ENCODE peak calls at places on chromosomes 12 and 14, in six cellular contexts. L, Q, R, I, M and W are unnamed samples.

GRCh38 chr12:58916891-58917570 is 3.3 kb downstream of the LRIG3 start:
- DNase-seq in R (peak), I (peak), M (peak), Q (no peak), L (no peak), W (peak)

GRCh38 chr12:95763809-95764253 is 26.7 kb downstream of the NTN4 start:
- DNase-seq in Q (peak), I (peak), R (peak), M (no peak), L (no peak), W (peak)

GRCh38 chr14:41062826-41063225 is 543.9 kb upstream of the LRFN5 start:
- DNase-seq in Q (no peak), L (no peak), R (no peak), M (no peak), I (no peak), W (no peak)

GRCh38 chr14:60753264-60754126 is 18.9 kb downstream of the MNAT1 start:
- DNase-seq in M (no peak), L (no peak), Q (no peak), I (no peak), R (peak), W (no peak)

GRCh38 chr14:82667006-82667405 is 1133.4 kb upstream of the SEL1L start:
- DNase-seq in M (no peak), L (no peak), R (no peak), I (no peak), Q (no peak), W (no peak)

GRCh38 chr12:92991134-92991533 is 62.0 kb upstream of the EEA1 start:
- DNase-seq in L (no peak), R (no peak), Q (no peak), M (no peak), I (no peak), W (no peak)

GRCh38 chr14:55136868-55137785 is 8.1 kb downstream of the LGALS3 start:
- DNase-seq in R (no peak), Q (no peak), I (peak), L (no peak), M (peak), W (no peak)

GRCh38 chr12:110256780-110257431 is 24.1 kb upstream of the ATP2A2 start:
- DNase-seq in R (peak), I (no peak), M (peak), L (peak), Q (no peak), W (no peak)

GRCh38 chr12:27207626-27208413 is 36.3 kb upstream of the STK38L start:
- DNase-seq in M (no peak), Q (peak), I (no peak), L (no peak), R (no peak), W (no peak)

GRCh38 chr14:98160901-98161300 is 1111.1 kb downstream of the BCL11B start:
- DNase-seq in L (no peak), R (no peak), I (no peak), M (no peak), Q (no peak), W (no peak)

GRCh38 chr14:90676859-90677258 is 139.4 kb downstream of the TTC7B start:
- DNase-seq in L (no peak), Q (no peak), I (no peak), M (peak), R (no peak), W (no peak)

GRCh38 chr14:33068626-33069025 is 129.9 kb downstream of the NPAS3 start:
- DNase-seq in M (no peak), R (no peak), I (no peak), Q (no peak), L (no peak), W (no peak)

GRCh38 chr12:82425241-82425640 is 66.9 kb downstream of the METTL25 start:
- DNase-seq in Q (no peak), M (no peak), L (no peak), R (no peak), I (peak), W (no peak)

GRCh38 chr14:66425402-66425801 is 60.8 kb upstream of the CCDC196 start:
- DNase-seq in R (no peak), I (no peak), Q (no peak), M (no peak), L (no peak), W (no peak)

DNA sequence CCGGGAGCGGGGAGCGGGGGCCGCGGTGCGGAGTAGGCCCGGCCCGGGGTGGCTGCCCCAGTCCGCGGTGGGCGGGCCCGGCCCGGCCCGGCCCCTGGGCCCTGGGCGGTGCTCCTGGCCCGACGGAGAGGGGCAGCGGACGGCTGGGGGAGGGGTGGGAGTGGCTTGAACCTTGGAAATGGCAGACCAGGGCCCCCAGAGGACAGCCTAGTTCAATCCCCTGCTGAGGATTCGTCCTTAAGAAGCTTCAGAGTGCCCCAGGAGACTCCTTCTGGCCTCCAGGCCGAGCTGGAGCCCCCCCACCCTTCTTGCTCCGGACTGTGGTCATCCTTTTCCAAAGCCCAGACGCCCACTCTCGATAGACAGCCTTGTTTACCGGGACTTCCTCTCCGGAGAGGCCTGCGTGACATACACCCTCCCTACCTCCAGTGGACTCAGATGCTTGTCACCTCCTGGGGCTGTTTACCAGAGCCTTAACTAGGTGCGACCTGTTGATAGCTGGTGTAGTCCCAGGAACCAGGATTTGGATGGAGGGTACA is 458 bp downstream of the KHNYN start:
- DNase-seq in R (peak), Q (no peak), M (peak), I (peak), L (peak), W (peak)
- H3K4me3 ChIP-seq in R (peak), Q (peak), M (peak), I (peak), L (peak), W (peak)

DNA sequence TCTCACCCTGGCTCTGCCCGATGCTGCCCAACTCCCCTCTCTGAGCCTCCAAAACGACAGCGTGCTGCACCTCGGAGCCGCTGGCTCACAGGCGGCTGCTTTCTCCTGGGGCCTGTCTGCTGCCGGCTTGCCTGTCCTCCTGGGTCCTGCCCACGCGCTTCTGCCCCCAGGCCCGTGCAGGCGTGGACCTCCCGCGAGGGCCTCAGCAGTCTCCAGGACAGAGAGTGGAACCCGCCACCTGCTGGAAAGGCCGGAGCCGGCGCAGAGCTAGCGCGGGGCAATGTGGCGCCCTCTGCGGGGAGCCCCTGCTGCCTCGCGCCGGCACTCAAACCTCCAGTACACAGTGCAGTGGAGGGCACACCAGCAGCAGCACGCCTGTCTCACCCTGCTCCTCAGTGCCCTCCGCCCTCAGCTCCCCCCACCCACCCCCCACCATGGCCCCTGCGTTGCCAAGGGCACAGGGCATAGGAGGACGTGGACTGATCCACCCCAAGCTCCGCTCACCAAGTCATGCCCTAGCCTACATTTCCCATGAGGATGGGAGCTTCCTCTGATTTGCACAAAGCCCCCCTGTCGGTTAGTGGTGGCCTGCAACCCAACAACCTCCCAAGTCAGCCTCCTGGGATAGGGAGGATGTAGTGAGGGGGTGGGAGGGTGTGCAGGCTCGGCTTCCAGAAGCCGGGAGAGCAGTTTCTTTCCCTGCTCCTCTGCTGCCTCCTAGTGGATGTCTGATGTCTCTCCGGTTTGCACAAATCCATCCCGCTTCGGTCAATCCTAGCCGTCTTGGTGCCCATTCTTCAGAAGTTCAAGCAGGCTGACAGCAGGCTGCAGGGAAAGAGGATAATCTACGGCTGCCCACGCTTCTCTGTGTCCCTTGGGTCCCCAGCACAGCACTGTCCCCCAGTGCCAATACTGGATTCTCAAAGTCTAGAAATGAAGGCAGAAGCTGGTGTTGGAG is 25.2 kb downstream of the KRT8 start:
- DNase-seq in R (peak), M (peak), L (peak), Q (no peak), I (peak), W (peak)
- H3K4me3 ChIP-seq in R (peak), M (peak), L (no peak), Q (no peak), I (peak), W (no peak)

DNA sequence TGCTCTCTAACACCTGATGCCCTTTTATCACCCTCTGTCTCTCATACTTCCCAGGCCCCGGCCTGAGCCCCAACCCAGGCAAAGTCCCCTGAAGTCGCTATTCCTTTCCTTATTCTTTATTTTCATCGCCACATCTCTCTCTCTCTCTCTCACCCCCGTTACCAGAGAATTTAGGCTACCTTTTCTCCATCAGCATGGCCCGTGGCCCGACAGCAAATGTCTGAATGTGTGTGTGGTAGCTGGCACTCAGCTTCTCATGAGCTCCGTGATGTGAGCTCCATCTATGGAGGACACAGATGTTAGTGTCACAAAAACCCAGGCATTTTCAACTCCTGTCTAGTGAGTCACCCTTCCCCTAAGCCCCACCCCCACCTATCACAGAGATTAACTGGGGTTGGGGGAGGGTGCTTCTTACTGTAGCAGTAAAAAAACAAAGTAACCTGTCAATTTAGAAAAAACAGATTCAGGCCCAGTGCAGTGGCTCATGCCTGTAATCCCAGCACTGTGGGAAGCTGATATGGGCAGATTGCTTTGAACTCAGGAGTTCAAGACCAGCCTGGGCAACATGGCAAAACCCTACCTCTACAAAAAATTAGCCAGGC is 53.8 kb downstream of the VCPKMT start:
- DNase-seq in R (peak), I (peak), L (peak), M (peak), Q (peak), W (no peak)
- H3K4me3 ChIP-seq in R (no peak), I (no peak), L (no peak), M (no peak), Q (no peak), W (no peak)

GRCh38 chr12:48451372-48451771 is 21.0 kb upstream of the ANP32D start:
- DNase-seq in Q (no peak), I (no peak), R (no peak), L (no peak), M (no peak), W (no peak)

GRCh38 chr12:48455116-48455515 is 17.2 kb upstream of the ANP32D start:
- DNase-seq in R (no peak), I (no peak), L (no peak), M (no peak), Q (no peak), W (no peak)

GRCh38 chr12:48459259-48459658 is 13.1 kb upstream of the ANP32D start:
- DNase-seq in Q (no peak), R (no peak), I (no peak), L (no peak), M (no peak), W (no peak)

GRCh38 chr12:48454675-48455074 is 17.7 kb upstream of the ANP32D start:
- DNase-seq in L (no peak), I (peak), R (no peak), M (no peak), Q (no peak), W (no peak)
- H3K4me3 ChIP-seq in L (no peak), I (no peak), R (no peak), M (no peak), Q (no peak), W (no peak)

DNA sequence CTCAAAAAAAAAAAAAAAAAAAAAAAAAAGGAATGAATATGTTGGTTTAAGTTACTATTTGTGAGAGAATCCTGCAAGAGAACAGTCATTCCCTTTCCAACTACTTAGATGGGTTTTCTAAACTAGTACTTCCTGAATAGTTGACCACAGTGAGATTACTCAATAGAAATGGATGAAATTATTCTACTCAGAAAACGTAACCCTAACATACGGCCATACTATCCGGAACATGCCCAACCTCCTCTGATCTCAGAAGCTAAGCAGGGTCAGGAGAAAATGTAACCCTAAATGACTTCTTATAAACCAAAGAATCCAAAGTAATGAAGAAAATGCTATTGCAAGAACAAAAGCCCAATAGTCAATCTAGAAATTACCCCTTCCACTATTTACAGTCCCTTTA is 4.3 kb downstream of the KANSL2 start:
- DNase-seq in R (no peak), I (no peak), L (no peak), M (no peak), Q (no peak), W (no peak)
- H3K4me3 ChIP-seq in R (no peak), I (no peak), L (no peak), M (no peak), Q (no peak), W (no peak)

DNA sequence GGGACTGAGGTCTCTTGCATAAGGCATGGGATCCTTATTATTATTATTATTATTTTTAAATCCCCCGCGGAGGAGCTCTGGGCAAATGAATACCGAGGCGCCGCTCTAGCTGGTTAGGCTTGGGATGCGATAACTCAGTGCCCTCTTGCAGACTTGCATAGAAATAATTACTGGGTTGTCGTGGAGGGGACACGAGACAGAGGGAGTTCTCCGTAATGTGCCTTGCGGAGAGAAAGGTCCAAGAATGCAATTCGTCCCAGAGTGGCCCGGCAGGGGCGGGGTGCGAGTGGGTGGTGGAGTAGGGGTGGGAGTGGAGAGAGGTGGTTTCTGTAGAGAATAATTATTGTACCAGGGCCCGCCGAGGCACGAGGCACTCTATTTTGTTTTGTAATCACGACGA is 2.5 kb upstream of the TBX5 start:
- DNase-seq in R (no peak), Q (no peak), M (no peak), L (no peak), I (no peak), W (no peak)
- H3K4me3 ChIP-seq in R (no peak), Q (no peak), M (no peak), L (no peak), I (no peak), W (no peak)

GRCh38 chr14:99793213-99794155 is at the start of gene EML1:
- DNase-seq in R (peak), I (peak), Q (no peak), M (peak), L (peak), W (peak)
- H3K4me3 ChIP-seq in R (peak), I (peak), Q (peak), M (peak), L (no peak), W (peak)

DNA sequence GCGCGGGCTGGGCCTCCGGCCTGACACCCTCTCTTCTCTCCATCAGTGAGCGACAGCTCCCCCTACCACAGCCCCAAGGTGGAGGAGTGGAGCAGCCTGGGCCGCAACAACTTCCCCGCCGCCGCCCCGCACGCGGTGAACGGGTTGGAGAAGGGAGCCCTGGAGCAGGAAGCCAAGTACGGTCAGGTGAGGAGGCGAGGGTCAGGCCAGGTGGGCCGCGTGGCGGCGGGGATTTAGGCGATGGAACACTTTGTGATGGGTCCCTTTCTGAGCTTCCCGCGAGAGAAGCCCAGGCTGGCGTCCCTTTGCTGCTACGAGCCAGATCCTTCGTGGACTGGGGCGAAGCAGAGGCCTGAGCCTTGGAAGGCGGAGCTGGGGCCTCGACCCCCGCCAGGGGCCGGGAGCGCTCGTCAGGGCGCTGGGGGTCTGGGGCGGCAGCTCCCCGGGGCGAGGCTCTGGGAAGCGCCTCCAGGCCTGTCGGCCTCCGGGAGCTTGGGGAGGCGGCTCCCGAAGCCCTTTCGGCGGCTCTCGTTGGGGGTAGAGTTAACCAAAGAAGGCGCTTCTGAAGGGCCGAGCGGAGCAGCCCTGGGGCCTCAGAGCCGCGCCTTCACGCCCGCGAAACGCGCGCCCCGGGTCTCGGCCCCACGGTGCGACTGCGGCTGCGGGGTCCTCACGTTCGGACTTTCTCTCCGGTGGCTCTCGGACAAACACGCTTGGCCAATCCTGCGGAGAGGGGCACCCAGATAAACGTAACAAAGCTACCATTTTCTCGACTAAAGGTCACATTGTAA is 5.0 kb downstream of the PAX9 start:
- DNase-seq in M (no peak), Q (no peak), I (no peak), L (no peak), R (no peak), W (no peak)
- H3K4me3 ChIP-seq in M (no peak), Q (no peak), I (no peak), L (no peak), R (no peak), W (no peak)